ENCODE peak calls at places on chromosome 20, in seven cellular contexts. N is GM12878, T is IMR-90, Y is HepG2, X is HCT116, M is H1, O is K562. C is an unnamed sample.

GRCh38 chr20:23128461-23129125 is 42.5 kb upstream of the CD93 start:
- DNase-seq in N (no peak), T (no peak), Y (no peak), X (no peak), M (no peak), O (no peak), C (no peak)

GRCh38 chr20:14067631-14068030 is 72.3 kb downstream of the MACROD2 start:
- DNase-seq in N (no peak), T (no peak), Y (no peak), X (no peak), M (no peak), O (no peak), C (no peak)

GRCh38 chr20:26279224-26279623 is 582.6 kb upstream of the ZNF337 start:
- DNase-seq in N (no peak), T (no peak), Y (peak; percentile 10), X (no peak), M (no peak), O (no peak), C (no peak)

GRCh38 chr20:363319-364078 is 16.6 kb downstream of the NRSN2 start:
- DNase-seq in N (no peak), T (peak; percentile 36), Y (peak; percentile 66), X (no peak), M (no peak), O (peak; percentile 40), C (no peak)

GRCh38 chr20:859661-860294 is 26.3 kb downstream of the FAM110A start:
- DNase-seq in N (no peak), T (peak; percentile 12), Y (no peak), X (no peak), M (no peak), O (no peak), C (no peak)

GRCh38 chr20:22944936-22945335 is 90.2 kb upstream of the SSTR4 start:
- DNase-seq in N (no peak), T (no peak), Y (no peak), X (no peak), M (no peak), O (no peak), C (no peak)

GRCh38 chr20:58466729-58467571 is 48.2 kb downstream of the APCDD1L start:
- DNase-seq in N (no peak), T (no peak), Y (no peak), X (no peak), M (no peak), O (no peak), C (no peak)

GRCh38 chr20:24208652-24209051 is 220.1 kb upstream of the GGTLC1 start:
- DNase-seq in N (no peak), T (no peak), Y (peak; percentile 28), X (no peak), M (no peak), O (no peak), C (no peak)

GRCh38 chr20:53279735-53280134 is 307.6 kb downstream of the TSHZ2 start:
- DNase-seq in N (no peak), T (no peak), Y (no peak), X (no peak), M (no peak), O (no peak), C (no peak)

GRCh38 chr20:36096404-36096799 is 58.1 kb upstream of the EPB41L1 start:
- DNase-seq in N (no peak), T (no peak), Y (no peak), X (no peak), M (no peak), O (no peak), C (no peak)

GRCh38 chr20:32999603-33000250 is 4.5 kb downstream of the SUN5 start:
- DNase-seq in N (no peak), T (no peak), Y (peak; percentile 58), X (no peak), M (no peak), O (no peak), C (no peak)

GRCh38 chr20:36542019-36542488 is 735 bp downstream of the MYL9 start:
- DNase-seq in N (no peak), T (peak; percentile 70), Y (peak; percentile 46), X (peak; percentile 33), M (no peak), O (peak; percentile 66), C (peak; percentile 26)

GRCh38 chr20:55684578-55684977 is 320.7 kb downstream of the CBLN4 start:
- DNase-seq in N (no peak), T (no peak), Y (no peak), X (no peak), M (no peak), O (no peak), C (no peak)

GRCh38 chr20:61100489-61100888 is 151.6 kb upstream of the CDH4 start:
- DNase-seq in N (no peak), T (no peak), Y (no peak), X (no peak), M (no peak), O (no peak), C (no peak)

GRCh38 chr20:17648782-17649730 is 33.0 kb downstream of the RRBP1 start:
- DNase-seq in N (peak; percentile 5), T (no peak), Y (no peak), X (no peak), M (no peak), O (peak; percentile 13), C (no peak)

GRCh38 chr20:35005463-35005961 is 49.8 kb downstream of the MYH7B start:
- DNase-seq in N (no peak), T (no peak), Y (no peak), X (no peak), M (no peak), O (no peak), C (no peak)

GRCh38 chr20:13220194-13220856 is 749 bp upstream of the ISM1 start:
- DNase-seq in N (no peak), T (peak; percentile 3), Y (no peak), X (no peak), M (peak; percentile 50), O (no peak), C (peak; percentile 24)

GRCh38 chr20:35568645-35569044 is 26.8 kb downstream of the ERGIC3 start:
- DNase-seq in N (no peak), T (no peak), Y (peak; percentile 78), X (peak; percentile 16), M (no peak), O (peak; percentile 47), C (no peak)

DNA sequence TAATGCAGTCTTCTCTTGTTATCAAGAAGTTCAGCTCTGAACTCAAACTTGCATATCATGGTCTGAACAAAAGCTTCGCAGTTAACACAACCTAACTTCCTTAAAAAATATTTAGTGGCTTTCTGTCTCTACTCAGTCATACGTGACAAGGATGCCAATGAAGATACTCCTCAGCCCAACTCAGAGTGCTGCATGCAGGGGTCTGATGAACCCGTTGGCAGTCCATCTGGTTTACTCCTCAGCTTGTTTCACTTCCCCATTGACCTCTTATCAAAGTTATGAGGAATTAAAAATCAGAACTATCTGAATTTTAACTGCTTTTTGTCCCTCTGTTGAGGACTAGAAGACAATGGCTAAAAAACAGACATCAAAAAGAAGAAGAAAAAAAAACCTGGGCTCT is 56.6 kb upstream of the RIN2 start:
- DNase-seq in N (no peak), T (no peak), Y (no peak), X (no peak), M (no peak), O (no peak), C (no peak)
- H3K9ac ChIP-seq in N (no peak overlapping the region), T (no peak overlapping the region), Y (no peak overlapping the region), X (no peak overlapping the region), M (no peak overlapping the region), O (no peak overlapping the region), C (no peak overlapping the region)

GRCh38 chr20:31608256-31608980 is 3.3 kb downstream of the ID1 start:
- DNase-seq in N (no peak), T (peak; percentile 48), Y (peak; percentile 100), X (peak; percentile 91), M (no peak), O (peak; percentile 77), C (peak; percentile 81)
- TF ChIP-seq POLR2A in N (no peak), T (no peak), Y (peak; percentile 81), X (no peak), M (no peak), O (no peak), C (no peak)

DNA sequence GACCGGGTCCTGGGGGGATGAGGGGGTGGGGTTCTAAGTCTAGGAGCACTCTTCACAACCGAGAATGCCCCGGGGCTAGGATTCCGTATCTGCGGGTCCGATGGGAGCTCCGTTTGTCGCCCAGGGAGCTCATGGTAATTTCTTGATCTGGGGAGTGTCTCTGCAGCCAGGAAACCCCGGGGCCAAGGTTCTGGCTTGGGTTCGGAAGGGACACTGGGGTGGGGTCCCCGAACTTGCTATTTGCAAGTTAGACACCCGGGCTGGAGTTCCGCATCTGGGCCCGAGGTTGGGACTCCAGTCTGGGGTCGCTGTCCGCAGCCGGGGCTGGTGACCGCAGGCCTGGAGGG is 397 bp downstream of the PEDS1 start:
- DNase-seq in N (no peak), T (no peak), Y (no peak), X (no peak), M (no peak), O (peak; percentile 48), C (no peak)
- H3K9ac ChIP-seq in N (peak overlapping the region; percentile 95), T (peak overlapping the region; percentile 88), Y (peak overlapping the region; percentile 98), X (peak overlapping the region; percentile 98), M (peak overlapping the region; percentile 84), O (peak overlapping the region; percentile 97), C (peak overlapping the region; percentile 82)

DNA sequence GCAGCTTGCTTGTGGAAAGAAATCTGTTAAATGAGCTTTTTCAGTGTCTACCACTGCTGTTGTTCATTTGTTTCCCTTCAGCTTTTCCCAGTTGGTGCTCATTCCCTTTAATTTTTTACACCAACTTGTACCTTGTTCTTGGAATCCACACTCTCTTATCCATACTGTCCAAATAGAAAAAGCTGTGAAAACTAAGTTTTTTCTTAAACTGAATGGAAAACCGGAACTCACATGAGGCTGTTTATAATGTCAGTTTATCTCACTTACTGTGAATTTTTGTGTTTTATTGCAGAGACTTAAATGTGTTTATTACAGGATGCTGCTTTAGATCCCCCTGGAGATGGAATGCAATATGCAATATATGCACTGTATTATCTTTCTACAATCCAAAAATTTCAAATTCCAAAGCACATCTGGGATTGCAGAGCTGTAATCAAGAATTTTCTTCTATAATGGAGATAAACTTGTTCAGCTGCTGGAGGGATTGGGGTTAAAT is 66.5 kb downstream of the MKKS start:
- DNase-seq in N (no peak), T (no peak), Y (no peak), X (no peak), M (no peak), O (no peak), C (no peak)
- TF ChIP-seq POLR2A in N (no peak), T (no peak), Y (no peak), X (no peak), M (no peak), O (no peak), C (no peak)

DNA sequence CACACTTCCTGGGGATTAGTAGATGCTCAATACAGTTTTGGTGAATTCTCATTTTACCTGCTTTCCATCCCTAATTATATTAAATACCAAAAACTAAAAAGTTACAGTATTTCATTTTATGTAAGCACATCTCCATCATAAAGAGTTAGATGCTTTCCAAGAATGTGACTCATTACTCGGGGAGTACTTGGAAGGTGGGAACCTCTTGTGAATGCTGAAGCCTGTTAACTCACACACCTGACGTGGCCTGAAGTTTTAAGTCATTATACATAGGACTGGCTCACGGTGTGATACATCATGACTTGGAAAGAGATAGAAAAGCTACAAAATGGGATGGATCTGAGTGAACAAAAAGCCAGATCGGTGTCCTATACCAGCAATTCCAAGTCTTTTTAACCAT is 2.2 kb upstream of the OSER1 start:
- DNase-seq in N (no peak), T (peak; percentile 28), Y (no peak), X (no peak), M (no peak), O (no peak), C (no peak)
- H3K9ac ChIP-seq in N (no peak overlapping the region), T (no peak overlapping the region), Y (no peak overlapping the region), X (no peak overlapping the region), M (no peak overlapping the region), O (no peak overlapping the region), C (no peak overlapping the region)